ENCODE peak calls at places on chromosome 18, in four cellular contexts. D is GM23338; F is nephron progenitor cell; Z is activated CD8-positive, alpha-beta memory T cell treated with anti-CD3 and anti-CD28 coated beads for 48 hours. C is an unnamed sample.

GRCh38 chr18:3305933-3306332 is 44.0 kb downstream of the MYL12B start:
- DNase-seq in D (no peak), F (no peak), Z (no peak), C (no peak)

GRCh38 chr18:8936646-8937045 is 165.9 kb upstream of the NDUFV2 start:
- DNase-seq in D (no peak), F (no peak), Z (no peak), C (no peak)

GRCh38 chr18:48408111-48408726 is 964 bp downstream of the ZBTB7C start:
- DNase-seq in D (peak; percentile 36), F (peak; percentile 37), Z (no peak), C (no peak)

GRCh38 chr18:62578980-62579511 is 56.2 kb downstream of the ZCCHC2 start:
- DNase-seq in D (no peak), F (no peak), Z (no peak), C (no peak)

GRCh38 chr18:65975536-65975935 is 224.7 kb downstream of the CDH7 start:
- DNase-seq in D (no peak), F (no peak), Z (no peak), C (no peak)

GRCh38 chr18:23992119-23992940 is 22.2 kb upstream of the TTC39C start:
- DNase-seq in D (no peak), F (no peak), Z (no peak), C (no peak)

GRCh38 chr18:68734311-68734710 is 19.4 kb upstream of the TMX3 start:
- DNase-seq in D (no peak), F (no peak), Z (no peak), C (no peak)

GRCh38 chr18:51251625-51252024 is 54.1 kb upstream of the MEX3C start:
- DNase-seq in D (no peak), F (no peak), Z (no peak), C (no peak)

GRCh38 chr18:68428026-68428425 is 286.9 kb downstream of the TMX3 start:
- DNase-seq in D (no peak), F (no peak), Z (no peak), C (no peak)

GRCh38 chr18:79578396-79579260 is 101.0 kb upstream of the CTDP1 start:
- DNase-seq in D (no peak), F (no peak), Z (no peak), C (peak; percentile 17)

GRCh38 chr18:9643549-9643948 is 29.2 kb upstream of the PPP4R1 start:
- DNase-seq in D (peak; percentile 96), F (no peak), Z (no peak), C (no peak)

GRCh38 chr18:2027026-2027425 is 544.3 kb downstream of the METTL4 start:
- DNase-seq in D (no peak), F (no peak), Z (no peak), C (no peak)

GRCh38 chr18:57210101-57210661 is 63.3 kb downstream of the BOD1L2 start:
- DNase-seq in D (peak; percentile 81), F (peak; percentile 42), Z (no peak), C (no peak)

GRCh38 chr18:50836521-50836957 is 16.7 kb upstream of the MRO start:
- DNase-seq in D (no peak), F (no peak), Z (no peak), C (no peak)

GRCh38 chr18:31321719-31322118 is 3.8 kb downstream of the DSG1 start:
- DNase-seq in D (no peak), F (no peak), Z (no peak), C (no peak)

GRCh38 chr18:60018801-60019462 is 119.1 kb downstream of the PMAIP1 start:
- DNase-seq in D (no peak), F (no peak), Z (no peak), C (no peak)

GRCh38 chr18:23301971-23302370 is 151.1 kb upstream of the RIOK3 start:
- DNase-seq in D (no peak), F (no peak), Z (no peak), C (no peak)

GRCh38 chr18:13180614-13181375 is 37.8 kb upstream of the LDLRAD4 start:
- DNase-seq in D (no peak), F (no peak), Z (no peak), C (no peak)

GRCh38 chr18:28075501-28075900 is 101.4 kb downstream of the CDH2 start:
- DNase-seq in D (no peak), F (no peak), Z (no peak), C (no peak)

C was measured in omental fat pad.